ENCODE peak calls at places on chromosomes 6 and 20, in nine cellular contexts. H is H7; K is T-helper 1 cell; V is NCI-H1048; B is DMS53; M is C1 segment of cervical spinal cord; G is activated naive CD4-positive, alpha-beta T cell; J is right cardiac atrium; W is AML-193. A is an unnamed sample.
A peak's percentile ranks its signal among the peaks of the same experiment; 100 is the strongest.

GRCh38 chr6:133202610-133203343 is 38.4 kb upstream of the EYA4 start:
- DNase-seq in H (no peak), K (no peak), V (no peak), B (no peak), M (no peak), G (no peak), J (no peak), W (no peak), A (no peak)

GRCh38 chr6:43143235-43144124 is 27.6 kb upstream of the SRF start:
- DNase-seq in H (peak; percentile 99), K (peak; percentile 59), V (peak; percentile 85), B (peak; percentile 90), M (peak; percentile 51), G (peak; percentile 57), J (peak; percentile 91), W (no peak), A (peak; percentile 89)

GRCh38 chr6:30722280-30723112 is 2.3 kb downstream of the TUBB start:
- DNase-seq in H (peak; percentile 78), K (peak; percentile 80), V (peak; percentile 53), B (peak; percentile 89), M (peak; percentile 76), G (peak; percentile 84), J (peak; percentile 74), W (peak; percentile 69), A (peak; percentile 94)

GRCh38 chr6:170096191-170096802 is 194.6 kb downstream of the DLL1 start:
- DNase-seq in H (peak; percentile 66), K (no peak), V (no peak), B (no peak), M (no peak), G (no peak), J (no peak), W (no peak), A (no peak)

GRCh38 chr6:119978274-119978889 is 628.8 kb upstream of the MAN1A1 start:
- DNase-seq in H (peak; percentile 4), K (no peak), V (no peak), B (peak; percentile 41), M (no peak), G (no peak), J (no peak), W (peak; percentile 31), A (peak; percentile 7)

GRCh38 chr6:68728580-68728979 is 93.5 kb downstream of the ADGRB3 start:
- DNase-seq in H (no peak), K (no peak), V (no peak), B (no peak), M (no peak), G (no peak), J (no peak), W (no peak), A (no peak)

GRCh38 chr6:30213999-30214982 is 1.1 kb upstream of the TRIM26 start:
- DNase-seq in H (peak; percentile 80), K (peak; percentile 88), V (no peak), B (peak; percentile 93), M (peak; percentile 76), G (peak; percentile 53), J (peak; percentile 88), W (peak; percentile 76), A (peak; percentile 51)

GRCh38 chr6:30497714-30498113 is 8.4 kb downstream of the HLA-E start:
- DNase-seq in H (no peak), K (no peak), V (no peak), B (no peak), M (no peak), G (no peak), J (no peak), W (no peak), A (no peak)

GRCh38 chr20:9919271-9920014 is 80.6 kb upstream of the PAK5 start:
- DNase-seq in H (no peak), K (no peak), V (no peak), B (no peak), M (no peak), G (no peak), J (no peak), W (no peak), A (no peak)

GRCh38 chr6:160337301-160337700 is 10.9 kb upstream of the SLC22A3 start:
- DNase-seq in H (no peak), K (no peak), V (no peak), B (peak; percentile 1), M (no peak), G (no peak), J (no peak), W (no peak), A (no peak)

GRCh38 chr6:89941031-89941775 is 46.9 kb downstream of the GJA10 start:
- DNase-seq in H (no peak), K (no peak), V (peak; percentile 49), B (peak; percentile 88), M (peak; percentile 61), G (no peak), J (peak; percentile 32), W (no peak), A (no peak)

GRCh38 chr6:63802606-63803206 is 167.1 kb downstream of the PHF3 start:
- DNase-seq in H (no peak), K (no peak), V (no peak), B (peak; percentile 54), M (no peak), G (no peak), J (no peak), W (peak; percentile 68), A (peak; percentile 43)

GRCh38 chr6:31399589-31400466 is 3.6 kb upstream of the MICA start:
- DNase-seq in H (peak; percentile 85), K (peak; percentile 71), V (peak; percentile 31), B (peak; percentile 96), M (peak; percentile 89), G (peak; percentile 23), J (peak; percentile 95), W (peak; percentile 86), A (peak; percentile 93)